ENCODE peak calls at places on chromosomes 5 and 9, in nine cellular contexts. B is IMR-90; M is tibial artery; D is CD8-positive, alpha-beta T cell; Z is effector memory CD4-positive, alpha-beta T cell; E is kidney; L is OCI-LY7; H is heart right ventricle; C is tibial nerve. A is an unnamed sample.
A peak's percentile ranks its signal among the peaks of the same experiment; 100 is the strongest.

GRCh38 chr9:133103987-133104505 is 17.0 kb downstream of the RALGDS start:
- DNase-seq in H (no peak), D (no peak), B (no peak), M (peak; percentile 64), E (peak; percentile 68), L (no peak), C (no peak), Z (no peak), A (no peak)

GRCh38 chr5:108003178-108003577 is 332.4 kb upstream of the EFNA5 start:
- DNase-seq in B (peak; percentile 61), Z (no peak), C (no peak), L (peak; percentile 13), E (no peak), D (no peak), H (no peak), M (no peak), A (no peak)

GRCh38 chr5:31225118-31225517 is 31.6 kb downstream of the CDH6 start:
- DNase-seq in H (no peak), C (no peak), Z (no peak), E (no peak), M (no peak), L (no peak), D (no peak), B (peak; percentile 98), A (no peak)

GRCh38 chr5:5795074-5795779 is 372.8 kb downstream of the ICE1 start:
- DNase-seq in H (peak; percentile 41), D (no peak), Z (no peak), C (no peak), M (no peak), B (no peak), E (no peak), L (no peak), A (no peak)

GRCh38 chr9:27059406-27059805 is 49.6 kb upstream of the TEK start:
- DNase-seq in H (no peak), L (no peak), B (no peak), Z (no peak), D (no peak), C (no peak), M (no peak), E (no peak), A (no peak)

GRCh38 chr9:122140368-122141193 is 19.0 kb downstream of the NDUFA8 start:
- DNase-seq in E (no peak), Z (no peak), B (no peak), H (no peak), C (no peak), L (no peak), M (no peak), D (no peak), A (no peak)

GRCh38 chr9:136545065-136545965 is 533 bp downstream of the NOTCH1 start:
- DNase-seq in E (no peak), M (no peak), L (peak; percentile 70), B (no peak), H (no peak), C (no peak), Z (peak; percentile 42), D (peak; percentile 75), A (no peak)

GRCh38 chr9:21995652-21996275 is 1.2 kb downstream of the CDKN2B-AS1 start:
- DNase-seq in C (no peak), M (peak; percentile 66), Z (no peak), H (peak; percentile 59), D (peak; percentile 51), L (peak; percentile 71), B (peak; percentile 55), E (peak; percentile 85), A (no peak)

GRCh38 chr5:150751096-150751891 is 7.5 kb downstream of the DCTN4 start:
- DNase-seq in D (no peak), B (peak; percentile 40), Z (no peak), L (no peak), E (no peak), M (no peak), C (no peak), H (no peak), A (no peak)

GRCh38 chr5:10949856-10950630 is 189.0 kb upstream of the DAP start:
- DNase-seq in H (no peak), Z (no peak), M (no peak), L (no peak), C (no peak), E (no peak), D (no peak), B (no peak), A (no peak)

GRCh38 chr5:16691731-16692130 is 74.9 kb upstream of the RETREG1 start:
- DNase-seq in M (no peak), B (no peak), H (no peak), Z (no peak), E (no peak), D (no peak), C (no peak), L (no peak), A (no peak)

GRCh38 chr9:97557606-97558095 is 56.2 kb downstream of the TMOD1 start:
- DNase-seq in C (peak; percentile 88), Z (no peak), E (no peak), D (no peak), L (no peak), M (peak; percentile 97), H (peak; percentile 69), B (no peak), A (no peak)

GRCh38 chr5:145775893-145776444 is 59.2 kb downstream of the PRELID2 start:
- DNase-seq in M (no peak), B (peak; percentile 91), C (no peak), D (no peak), H (no peak), L (no peak), E (no peak), Z (no peak), A (no peak)

DNA sequence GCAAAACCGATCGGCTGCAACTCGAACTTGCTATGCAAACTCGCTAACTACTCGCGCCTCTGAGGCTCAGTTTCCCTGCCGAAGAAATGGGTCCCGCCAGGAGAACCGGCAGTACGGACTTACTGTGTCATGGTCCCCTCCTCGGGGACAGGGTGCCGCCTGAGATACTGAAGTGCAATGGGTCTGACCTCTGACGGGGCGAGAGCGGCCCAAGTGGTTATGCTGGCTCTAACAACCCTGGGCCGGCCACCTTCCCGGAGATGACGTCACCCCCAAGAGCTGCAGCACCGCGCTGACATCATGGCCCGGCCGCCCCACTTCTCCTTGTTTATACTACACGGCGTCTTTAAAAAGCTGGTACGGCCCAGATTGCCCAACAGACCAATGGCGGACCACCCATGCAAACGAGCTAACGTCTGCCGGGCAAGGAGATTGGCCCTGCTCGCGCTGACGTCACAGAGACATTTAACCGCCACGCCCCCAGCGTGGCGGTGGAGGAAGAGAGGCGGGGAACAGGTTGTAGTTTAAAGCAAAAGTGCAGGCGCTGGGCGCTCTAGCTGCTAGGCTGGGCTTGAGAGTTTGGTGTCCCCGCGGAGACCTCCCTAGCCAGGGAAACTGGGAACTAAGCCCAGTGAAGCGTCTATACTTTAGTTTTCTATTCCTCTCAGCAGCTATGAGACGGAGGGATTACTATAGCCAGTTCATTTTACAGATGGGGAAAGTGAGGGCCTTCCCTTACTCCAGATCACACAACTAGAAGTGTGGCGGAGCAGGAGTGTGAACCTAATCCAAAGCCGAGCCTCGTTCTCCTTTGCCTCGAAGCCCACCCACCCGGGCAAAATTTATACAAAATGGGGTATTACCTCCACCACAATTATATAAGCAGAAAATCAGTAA is 654 bp upstream of the RNF44 start:
- DNase-seq in E (peak; percentile 100), H (peak; percentile 97), D (peak; percentile 95), B (peak; percentile 100), Z (peak; percentile 98), M (peak; percentile 100), L (peak; percentile 100), C (peak; percentile 98), A (peak; percentile 100)
- H3K4me1 ChIP-seq in E (peaks cover 40% of the 10 kb centered on the region), H (peaks cover 41% of the 10 kb centered on the region), D (peaks cover 70% of the 10 kb centered on the region), B (peaks cover 27% of the 10 kb centered on the region), Z (peaks cover 66% of the 10 kb centered on the region), M (peaks cover 3% of the 10 kb centered on the region), L (peaks cover 66% of the 10 kb centered on the region), C (peaks cover 3% of the 10 kb centered on the region), A (peaks cover 67% of the 10 kb centered on the region)

GRCh38 chr5:143889986-143890385 is 78.0 kb downstream of the HMHB1 start:
- DNase-seq in Z (no peak), B (peak; percentile 49), H (no peak), C (no peak), E (no peak), D (no peak), L (no peak), M (no peak), A (no peak)

GRCh38 chr5:143887901-143888648 is 76.1 kb downstream of the HMHB1 start:
- DNase-seq in M (no peak), D (no peak), E (no peak), C (no peak), L (no peak), B (peak; percentile 75), H (no peak), Z (no peak), A (no peak)

GRCh38 chr5:143887302-143887638 is 75.3 kb downstream of the HMHB1 start:
- DNase-seq in H (peak; percentile 40), D (no peak), M (peak; percentile 69), C (peak; percentile 14), L (no peak), Z (no peak), E (peak; percentile 78), B (peak; percentile 49), A (no peak)

GRCh38 chr5:143888912-143889311 is 77.0 kb downstream of the HMHB1 start:
- DNase-seq in Z (no peak), L (no peak), C (no peak), E (no peak), B (no peak), M (no peak), D (no peak), H (no peak), A (no peak)

GRCh38 chr5:143886621-143887301 is 74.8 kb downstream of the HMHB1 start:
- DNase-seq in C (no peak), E (no peak), B (no peak), L (no peak), D (no peak), Z (no peak), M (no peak), H (no peak), A (no peak)
- H3K4me1 ChIP-seq in C (no peaks in the 10 kb centered on the region), E (no peaks in the 10 kb centered on the region), B (peaks cover 17% of the 10 kb centered on the region), L (no peaks in the 10 kb centered on the region), D (no peaks in the 10 kb centered on the region), Z (no peaks in the 10 kb centered on the region), M (no peaks in the 10 kb centered on the region), H (peaks cover 15% of the 10 kb centered on the region), A (peaks cover 16% of the 10 kb centered on the region)

GRCh38 chr9:131995382-131995781 is 84.3 kb downstream of the MED27 start:
- DNase-seq in Z (no peak), M (no peak), D (no peak), C (no peak), L (no peak), E (no peak), H (no peak), B (peak; percentile 37), A (no peak)
- H3K4me1 ChIP-seq in Z (no peaks in the 10 kb centered on the region), M (no peaks in the 10 kb centered on the region), D (no peaks in the 10 kb centered on the region), C (no peaks in the 10 kb centered on the region), L (no peaks in the 10 kb centered on the region), E (no peaks in the 10 kb centered on the region), H (peaks cover 14% of the 10 kb centered on the region), B (peaks cover 11% of the 10 kb centered on the region), A (peaks cover 8% of the 10 kb centered on the region)

DNA sequence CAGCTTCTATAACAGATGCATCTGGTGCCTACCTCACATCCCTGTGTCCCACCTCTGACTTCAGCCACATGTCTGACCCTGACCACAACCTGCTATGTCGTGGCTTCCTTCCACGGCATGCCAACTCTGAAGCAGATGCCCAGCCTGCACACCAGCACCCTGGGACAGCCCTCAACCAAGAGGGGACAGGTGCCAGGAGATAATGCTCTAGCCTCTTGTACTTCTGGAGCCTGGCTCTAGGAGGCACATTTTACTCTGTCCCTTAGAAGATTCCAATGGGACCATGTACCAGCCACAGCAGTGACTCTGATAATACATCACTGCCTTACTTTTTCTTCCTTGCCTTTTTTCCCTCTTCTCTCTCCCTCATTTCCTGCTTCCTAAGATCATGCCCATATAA is 51.4 kb downstream of the EBF1 start:
- DNase-seq in E (no peak), C (no peak), Z (no peak), B (no peak), M (no peak), L (no peak), D (no peak), H (no peak), A (no peak)
- H3K4me1 ChIP-seq in E (peaks cover 15% of the 10 kb centered on the region), C (no peaks in the 10 kb centered on the region), Z (no peaks in the 10 kb centered on the region), B (peaks cover 4% of the 10 kb centered on the region), M (no peaks in the 10 kb centered on the region), L (peaks cover 86% of the 10 kb centered on the region), D (no peaks in the 10 kb centered on the region), H (peaks cover 13% of the 10 kb centered on the region), A (peaks cover 25% of the 10 kb centered on the region)